ENCODE peak calls at places on chromosomes 1 and 21, in four cellular contexts. K, L, I and Q are unnamed samples.

GRCh38 chr1:22804333-22804906 is 93.8 kb downstream of the EPHB2 start:
- DNase-seq in K (no peak), L (no peak), I (no peak), Q (no peak)

GRCh38 chr1:68121536-68121935 is 71.1 kb upstream of the DIRAS3 start:
- DNase-seq in K (no peak), L (no peak), I (no peak), Q (no peak)

GRCh38 chr1:81349194-81349965 is 451.4 kb upstream of the ADGRL2 start:
- DNase-seq in K (no peak), L (no peak), I (no peak), Q (no peak)

GRCh38 chr1:221693087-221693486 is 48.8 kb downstream of the DUSP10 start:
- DNase-seq in K (no peak), L (no peak), I (no peak), Q (no peak)

GRCh38 chr1:163202833-163203451 is at the start of gene RGS5:
- DNase-seq in K (peak; percentile 72), L (no peak), I (peak; percentile 32), Q (no peak)

GRCh38 chr1:151718011-151718431 is 1.4 kb upstream of the CELF3 start:
- DNase-seq in K (no peak), L (no peak), I (peak; percentile 64), Q (no peak)

GRCh38 chr1:59574085-59574484 is 240.7 kb upstream of the HOOK1 start:
- DNase-seq in K (no peak), L (no peak), I (no peak), Q (peak; percentile 29)

GRCh38 chr1:22117851-22118250 is 25.0 kb downstream of the WNT4 start:
- DNase-seq in K (no peak), L (peak; percentile 42), I (peak; percentile 29), Q (no peak)

GRCh38 chr1:64043976-64044375 is 159.4 kb upstream of the UBE2U start:
- DNase-seq in K (peak; percentile 80), L (no peak), I (no peak), Q (no peak)

GRCh38 chr1:19273106-19273843 is 15.3 kb downstream of the AKR7A3 start:
- DNase-seq in K (no peak), L (no peak), I (no peak), Q (no peak)

GRCh38 chr21:37861561-37861960 is 54.7 kb downstream of the KCNJ6 start:
- DNase-seq in K (no peak), L (no peak), I (no peak), Q (no peak)

GRCh38 chr1:53410100-53410541 is 49.1 kb upstream of the DMRTB1 start:
- DNase-seq in K (no peak), L (peak; percentile 75), I (no peak), Q (no peak)

GRCh38 chr1:167059045-167059728 is 31.0 kb downstream of the GPA33 start:
- DNase-seq in K (no peak), L (peak; percentile 78), I (peak; percentile 63), Q (peak; percentile 27)

GRCh38 chr1:85344256-85344694 is 67.8 kb upstream of the BCL10 start:
- DNase-seq in K (no peak), L (no peak), I (peak; percentile 46), Q (no peak)
- H3K27ac ChIP-seq in K (peak overlapping the region; percentile 51), L (no peak overlapping the region), I (no peak overlapping the region), Q (peak overlapping the region; percentile 69)

DNA sequence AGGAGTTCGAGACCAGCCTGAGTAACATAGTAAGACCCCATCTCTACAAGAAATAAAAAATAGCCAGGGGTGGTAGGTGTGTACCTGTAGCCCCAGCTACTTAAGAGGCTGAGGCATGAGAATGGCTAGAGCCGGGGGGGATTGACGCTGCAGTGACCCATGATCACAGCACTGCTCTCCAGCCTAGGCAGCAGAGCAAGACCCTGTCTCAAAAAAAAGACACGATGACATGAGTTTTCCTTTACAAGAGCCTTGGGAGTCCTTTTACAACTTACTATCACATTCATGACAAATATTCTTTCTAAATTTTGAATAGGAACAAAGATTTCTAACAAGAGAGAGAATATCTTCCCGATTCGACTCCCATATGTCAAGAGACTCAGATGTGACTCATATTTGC is 3.3 kb upstream of the BRWD1 start:
- DNase-seq in K (no peak), L (no peak), I (no peak), Q (no peak)
- H3K27ac ChIP-seq in K (no peak overlapping the region), L (peak overlapping the region; percentile 48), I (no peak overlapping the region), Q (no peak overlapping the region)

GRCh38 chr1:244458781-244459180 is 2.3 kb upstream of the CATSPERE start:
- DNase-seq in K (no peak), L (no peak), I (no peak), Q (no peak)

GRCh38 chr1:244466724-244467123 is 5.7 kb downstream of the CATSPERE start:
- DNase-seq in K (no peak), L (no peak), I (no peak), Q (no peak)

GRCh38 chr1:244460195-244460594 is 878 bp upstream of the CATSPERE start:
- DNase-seq in K (no peak), L (no peak), I (peak; percentile 28), Q (no peak)

GRCh38 chr1:244456586-244456985 is 4.5 kb upstream of the CATSPERE start:
- DNase-seq in K (no peak), L (no peak), I (no peak), Q (no peak)

DNA sequence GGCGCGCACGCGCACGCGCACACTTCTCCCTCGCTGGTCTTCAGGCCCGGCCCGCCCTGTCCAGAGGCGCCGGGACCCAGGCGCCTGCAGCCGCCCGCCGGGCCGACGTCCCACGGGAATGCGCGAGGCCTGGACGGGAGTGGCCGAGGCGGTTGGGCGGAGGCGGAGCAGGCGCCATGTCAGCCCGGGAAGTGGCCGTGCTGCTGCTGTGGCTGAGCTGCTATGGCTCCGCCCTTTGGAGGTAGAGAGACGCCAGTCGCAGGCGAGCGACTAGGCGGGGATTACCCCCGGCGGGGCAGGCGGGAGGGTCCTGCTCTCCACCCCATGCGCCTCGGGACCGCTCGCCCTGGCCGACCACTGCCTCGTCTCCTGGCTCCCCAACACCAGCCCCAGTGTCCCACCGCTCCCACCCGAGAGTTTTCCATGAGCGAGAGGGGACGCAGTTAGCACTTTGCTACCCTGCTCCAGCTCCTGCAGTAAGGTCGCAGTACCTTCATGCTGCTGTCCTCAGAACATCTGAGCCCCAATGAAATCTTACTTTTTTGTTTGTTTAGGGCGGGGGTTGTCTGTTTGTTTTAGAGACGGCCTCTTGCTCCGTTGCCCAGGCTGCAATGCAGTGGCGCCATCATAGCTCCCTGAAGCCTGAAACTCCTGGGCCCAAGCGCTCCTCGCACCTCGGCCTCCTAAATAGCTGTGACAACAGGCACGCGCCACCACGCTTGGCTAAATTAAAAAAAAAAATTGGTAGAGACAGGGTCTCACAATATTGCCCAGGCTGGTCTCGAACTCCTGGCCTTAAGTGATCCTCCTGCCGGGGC is at the start of gene CATSPERE:
- DNase-seq in K (peak; percentile 96), L (peak; percentile 85), I (peak; percentile 96), Q (peak; percentile 37)
- H3K27ac ChIP-seq in K (peak within 1 kb of the TSS; percentile 94), L (peak within 1 kb of the TSS; percentile 74), I (peak within 1 kb of the TSS; percentile 80), Q (peak within 1 kb of the TSS; percentile 55)

GRCh38 chr1:39043513-39043912 is 17.4 kb downstream of the NDUFS5 start:
- DNase-seq in K (no peak), L (no peak), I (no peak), Q (no peak)
- H3K27ac ChIP-seq in K (no peak overlapping the region), L (no peak overlapping the region), I (no peak overlapping the region), Q (no peak overlapping the region)

GRCh38 chr1:229870381-229870780 is 196.7 kb upstream of the GALNT2 start:
- DNase-seq in K (no peak), L (no peak), I (no peak), Q (no peak)

GRCh38 chr1:229871078-229871676 is 195.9 kb upstream of the GALNT2 start:
- DNase-seq in K (no peak), L (no peak), I (no peak), Q (no peak)

GRCh38 chr1:229869225-229869624 is 197.8 kb upstream of the GALNT2 start:
- DNase-seq in K (peak; percentile 11), L (no peak), I (no peak), Q (no peak)

GRCh38 chr1:229867726-229868125 is 199.3 kb upstream of the GALNT2 start:
- DNase-seq in K (peak; percentile 13), L (no peak), I (no peak), Q (no peak)

GRCh38 chr1:229869687-229870086 is 197.4 kb upstream of the GALNT2 start:
- DNase-seq in K (no peak), L (no peak), I (no peak), Q (no peak)
- H3K27ac ChIP-seq in K (no peak overlapping the region), L (no peak overlapping the region), I (no peak overlapping the region), Q (no peak overlapping the region)